ENCODE peak calls at places on chromosomes 11 and 22, in six cellular contexts. S is Ammon's horn; L is GM23248; W is stimulated activated CD4-positive, alpha-beta T cell treated with anti-CD3 and anti-CD28 coated beads, Interleukin-12 subunit alpha, Interleukin-12 subunit beta, amount 100 ng/mL, for 24 hours; G is astrocyte of the spinal cord; T is ELR. R is an unnamed sample.

GRCh38 chr11:120622189-120622912 is 110.8 kb downstream of the GRIK4 start:
- DNase-seq in G (no peak), T (no peak), S (no peak), L (no peak), W (no peak), R (peak)

GRCh38 chr11:75406338-75406777 is 7.0 kb downstream of the RPS3 start:
- DNase-seq in L (peak), S (peak), G (no peak), T (peak), W (no peak), R (peak)

GRCh38 chr11:30911247-30911646 is 325.1 kb upstream of the MPPED2 start:
- DNase-seq in T (no peak), W (no peak), L (no peak), S (no peak), G (no peak), R (peak)

GRCh38 chr22:29308148-29308790 is 1.8 kb downstream of the GAS2L1 start:
- DNase-seq in T (no peak), W (no peak), G (no peak), L (no peak), S (no peak), R (no peak)

GRCh38 chr11:126914941-126915340 is 85.6 kb downstream of the KIRREL3 start:
- DNase-seq in L (peak), S (no peak), W (no peak), G (peak), T (no peak), R (no peak)

GRCh38 chr22:25452116-25452700 is 112.3 kb upstream of the GRK3 start:
- DNase-seq in G (no peak), T (no peak), L (peak), W (no peak), S (no peak), R (no peak)

GRCh38 chr11:45765836-45766235 is 39.1 kb upstream of the SLC35C1 start:
- DNase-seq in S (no peak), G (no peak), W (no peak), T (no peak), L (no peak), R (no peak)

GRCh38 chr11:120389693-120390584 is 53.7 kb downstream of the ARHGEF12 start:
- DNase-seq in G (no peak), W (no peak), S (no peak), T (no peak), L (no peak), R (peak)

GRCh38 chr11:123235687-123236261 is 40.7 kb upstream of the CLMP start:
- DNase-seq in L (peak), G (peak), W (no peak), T (peak), S (no peak), R (no peak)

GRCh38 chr11:33551051-33551450 is 149.6 kb downstream of the C11orf91 start:
- DNase-seq in G (no peak), L (no peak), S (no peak), T (no peak), W (no peak), R (no peak)

GRCh38 chr22:39474351-39474991 is 17.7 kb downstream of the MGAT3 start:
- DNase-seq in L (peak), T (peak), S (no peak), W (no peak), G (no peak), R (no peak)

GRCh38 chr11:112292785-112293407 is 32.2 kb upstream of the PLET1 start:
- DNase-seq in S (no peak), L (peak), W (no peak), T (peak), G (peak), R (peak)

GRCh38 chr11:97996762-97997161 is 1024.0 kb upstream of the CNTN5 start:
- DNase-seq in S (no peak), W (no peak), L (no peak), G (no peak), T (no peak), R (no peak)

GRCh38 chr11:134562941-134563471 is 151.0 kb upstream of the B3GAT1 start:
- DNase-seq in W (no peak), S (no peak), G (no peak), T (no peak), L (no peak), R (no peak)

GRCh38 chr22:17754233-17754925 is 19.9 kb downstream of the BID start:
- DNase-seq in T (peak), W (no peak), S (no peak), L (no peak), G (no peak), R (no peak)

GRCh38 chr22:38802671-38803121 is 8.8 kb upstream of the DNAL4 start:
- DNase-seq in T (peak), W (no peak), S (no peak), G (peak), L (peak), R (peak)

GRCh38 chr22:20491346-20491745 is 4.2 kb downstream of the KLHL22 start:
- DNase-seq in S (no peak), L (no peak), G (no peak), T (no peak), W (no peak), R (no peak)

GRCh38 chr11:113778111-113778910 is 1.3 kb upstream of the CLDN25 start:
- DNase-seq in S (peak), T (peak), W (no peak), G (peak), L (peak), R (peak)

GRCh38 chr11:57315491-57315890 is 9.3 kb downstream of the TNKS1BP1 start:
- DNase-seq in L (no peak), G (peak), T (no peak), S (no peak), W (no peak), R (no peak)

GRCh38 chr11:32870676-32871075 is 21.9 kb upstream of the QSER1 start:
- DNase-seq in L (no peak), G (no peak), T (peak), S (no peak), W (no peak), R (no peak)

GRCh38 chr11:79045018-79045787 is 395.6 kb downstream of the TENM4 start:
- DNase-seq in L (no peak), T (no peak), W (no peak), G (no peak), S (no peak), R (peak)

GRCh38 chr11:67406969-67407699 is 3.3 kb downstream of the TBC1D10C start:
- DNase-seq in G (no peak), T (no peak), S (peak), W (no peak), L (peak), R (no peak)

GRCh38 chr11:118349475-118349874 is 5.3 kb downstream of the CD3G start:
- DNase-seq in G (no peak), W (no peak), T (no peak), L (no peak), S (no peak), R (no peak)

GRCh38 chr11:27717801-27718229 is 17.6 kb upstream of the BDNF start:
- DNase-seq in T (peak), S (peak), W (no peak), G (peak), L (peak), R (peak)

GRCh38 chr11:22728600-22729394 is 62.4 kb downstream of the GAS2 start:
- DNase-seq in G (no peak), T (no peak), L (no peak), W (no peak), S (peak), R (no peak)

GRCh38 chr22:38964306-38964705 is 6.9 kb downstream of the APOBEC3A start:
- DNase-seq in T (no peak), G (no peak), S (no peak), W (no peak), L (no peak), R (no peak)

GRCh38 chr22:44364750-44365118 is 52.0 kb upstream of the SHISAL1 start:
- DNase-seq in W (no peak), L (no peak), G (no peak), S (no peak), T (no peak), R (no peak)

GRCh38 chr22:18119409-18120110 is 9.0 kb downstream of the TUBA8 start:
- DNase-seq in L (no peak), G (no peak), T (no peak), S (no peak), W (no peak), R (peak)

GRCh38 chr11:83566948-83567347 is 280.8 kb upstream of the CCDC90B start:
- DNase-seq in L (peak), T (peak), S (no peak), G (peak), W (no peak), R (peak)

GRCh38 chr22:44330727-44331660 is 18.2 kb upstream of the SHISAL1 start:
- DNase-seq in G (no peak), W (no peak), L (peak), T (no peak), S (no peak), R (no peak)

GRCh38 chr11:116773203-116774112 is 671 bp upstream of the BUD13 start:
- DNase-seq in G (peak), T (peak), S (no peak), L (peak), W (no peak), R (peak)

GRCh38 chr11:128904303-128904871 is 13.2 kb downstream of the KCNJ5 start:
- DNase-seq in T (peak), L (peak), W (no peak), G (no peak), S (peak), R (no peak)

R was measured in kidney tubule cell.